ENCODE peak calls at places on chromosomes 4 and X, in five cellular contexts. One of them, this sample, is unnamed.

GRCh38 chr4:26463386-26463785 is 26.9 kb downstream of the CCKAR start:
- DNase-seq in psoas muscle: no peak
- DNase-seq in GM10248: no peak
- DNase-seq in IMR-90: no peak
- DNase-seq in heart right ventricle: no peak
- DNase-seq in this sample: no peak

GRCh38 chr4:121256346-121256745 is 92.2 kb upstream of the TNIP3 start:
- DNase-seq in psoas muscle: no peak
- DNase-seq in heart right ventricle: no peak
- DNase-seq in GM10248: peak
- DNase-seq in IMR-90: peak
- DNase-seq in this sample: no peak

GRCh38 chr4:101123231-101123630 is 224.1 kb downstream of the PPP3CA start:
- DNase-seq in psoas muscle: no peak
- DNase-seq in GM10248: no peak
- DNase-seq in heart right ventricle: no peak
- DNase-seq in IMR-90: no peak
- DNase-seq in this sample: no peak

GRCh38 chrX:413322-414201 is 26.9 kb upstream of the PPP2R3B start:
- DNase-seq in IMR-90: peak
- DNase-seq in heart right ventricle: peak
- DNase-seq in GM10248: no peak
- DNase-seq in psoas muscle: peak
- DNase-seq in this sample: no peak

GRCh38 chrX:128396601-128397000 is 344.4 kb upstream of the ACTRT1 start:
- DNase-seq in heart right ventricle: no peak
- DNase-seq in psoas muscle: no peak
- DNase-seq in GM10248: no peak
- DNase-seq in IMR-90: no peak
- DNase-seq in this sample: no peak

GRCh38 chrX:45623266-45623665 is 422.6 kb upstream of the DIPK2B start:
- DNase-seq in heart right ventricle: no peak
- DNase-seq in IMR-90: peak
- DNase-seq in psoas muscle: no peak
- DNase-seq in GM10248: no peak
- DNase-seq in this sample: no peak

GRCh38 chr4:41176357-41176756 is 38.0 kb downstream of the APBB2 start:
- DNase-seq in IMR-90: peak
- DNase-seq in heart right ventricle: no peak
- DNase-seq in psoas muscle: no peak
- DNase-seq in GM10248: no peak
- DNase-seq in this sample: no peak

GRCh38 chr4:61274286-61274685 is 74.2 kb downstream of the ADGRL3 start:
- DNase-seq in GM10248: no peak
- DNase-seq in IMR-90: no peak
- DNase-seq in psoas muscle: no peak
- DNase-seq in heart right ventricle: no peak
- DNase-seq in this sample: no peak

GRCh38 chr4:48673537-48673936 is 106.5 kb downstream of the FRYL start:
- DNase-seq in psoas muscle: no peak
- DNase-seq in IMR-90: no peak
- DNase-seq in heart right ventricle: no peak
- DNase-seq in GM10248: no peak
- DNase-seq in this sample: no peak

DNA sequence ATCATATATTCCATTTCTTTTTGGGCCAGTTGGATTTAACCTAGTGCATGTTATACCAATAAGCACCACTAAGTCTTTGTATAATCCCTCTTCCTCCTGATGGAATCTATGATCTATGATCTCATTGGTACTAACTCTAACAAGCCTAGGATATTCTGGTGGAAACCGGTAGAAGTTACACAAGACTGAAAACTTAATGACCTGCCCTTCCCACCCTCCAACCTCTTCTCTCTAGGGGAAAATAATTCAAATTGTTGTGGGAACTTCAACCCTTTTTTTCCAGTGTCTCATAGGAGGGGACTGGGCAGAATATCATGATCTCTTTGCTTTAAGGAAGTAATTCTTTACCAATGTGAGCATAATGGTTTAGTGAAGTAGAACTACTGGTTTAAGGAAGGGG is 289.5 kb upstream of the BOD1L1 start:
- DNase-seq in GM10248: no peak
- DNase-seq in psoas muscle: no peak
- DNase-seq in IMR-90: peak
- DNase-seq in heart right ventricle: no peak
- DNase-seq in this sample: no peak
- TF ChIP-seq CTCF in GM10248: no peak
- TF ChIP-seq CTCF in psoas muscle: no peak
- TF ChIP-seq CTCF in IMR-90: no peak
- TF ChIP-seq CTCF in heart right ventricle: no peak
- TF ChIP-seq CTCF in this sample: no peak

GRCh38 chr4:25368315-25368714 is 8.7 kb upstream of the ANAPC4 start:
- DNase-seq in heart right ventricle: no peak
- DNase-seq in GM10248: no peak
- DNase-seq in IMR-90: no peak
- DNase-seq in psoas muscle: no peak
- DNase-seq in this sample: no peak

GRCh38 chr4:25361253-25361652 is 15.8 kb upstream of the ANAPC4 start:
- DNase-seq in IMR-90: no peak
- DNase-seq in heart right ventricle: no peak
- DNase-seq in GM10248: no peak
- DNase-seq in psoas muscle: no peak
- DNase-seq in this sample: no peak

GRCh38 chr4:25370242-25370641 is 6.8 kb upstream of the ANAPC4 start:
- DNase-seq in GM10248: no peak
- DNase-seq in IMR-90: no peak
- DNase-seq in psoas muscle: no peak
- DNase-seq in heart right ventricle: no peak
- DNase-seq in this sample: no peak

GRCh38 chr4:25367877-25368276 is 9.2 kb upstream of the ANAPC4 start:
- DNase-seq in psoas muscle: no peak
- DNase-seq in GM10248: no peak
- DNase-seq in IMR-90: no peak
- DNase-seq in heart right ventricle: no peak
- DNase-seq in this sample: no peak

DNA sequence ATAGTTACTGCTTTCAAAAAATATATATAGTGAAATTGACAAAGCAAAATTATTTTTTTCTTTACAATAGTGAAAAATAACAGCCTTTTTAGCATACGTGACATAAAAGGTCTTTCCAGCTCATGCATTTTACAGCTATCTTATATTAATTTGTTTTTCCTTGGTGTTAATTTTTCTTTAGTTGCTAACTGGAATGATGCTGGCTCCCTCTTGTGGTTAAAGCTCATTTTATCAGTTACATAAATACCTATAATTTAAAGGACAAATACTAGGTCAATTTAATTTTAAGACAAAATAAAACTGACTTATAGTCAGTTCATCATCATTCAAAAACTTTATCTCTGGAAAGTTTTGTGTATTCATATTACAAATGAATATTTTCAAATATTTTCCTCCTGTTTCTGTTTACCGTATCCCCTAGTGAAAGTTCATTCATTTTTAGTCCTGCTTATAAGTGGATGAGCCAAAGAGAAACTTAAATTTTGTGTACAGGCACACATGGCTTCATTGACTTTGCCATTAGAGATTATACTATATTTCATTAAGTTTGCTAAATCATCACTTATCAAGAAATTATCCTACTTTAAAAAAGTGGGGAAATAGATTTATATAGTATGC is 9.9 kb upstream of the ANAPC4 start:
- DNase-seq in heart right ventricle: no peak
- DNase-seq in GM10248: peak
- DNase-seq in IMR-90: peak
- DNase-seq in psoas muscle: no peak
- DNase-seq in this sample: no peak
- TF ChIP-seq CTCF in heart right ventricle: peak
- TF ChIP-seq CTCF in GM10248: peak
- TF ChIP-seq CTCF in IMR-90: peak
- TF ChIP-seq CTCF in psoas muscle: peak
- TF ChIP-seq CTCF in this sample: peak

GRCh38 chr4:129972257-129972656 is 876.3 kb downstream of the C4orf33 start:
- DNase-seq in heart right ventricle: no peak
- DNase-seq in GM10248: no peak
- DNase-seq in IMR-90: no peak
- DNase-seq in psoas muscle: no peak
- DNase-seq in this sample: no peak
- TF ChIP-seq CTCF in heart right ventricle: no peak
- TF ChIP-seq CTCF in GM10248: no peak
- TF ChIP-seq CTCF in IMR-90: no peak
- TF ChIP-seq CTCF in psoas muscle: no peak
- TF ChIP-seq CTCF in this sample: no peak

DNA sequence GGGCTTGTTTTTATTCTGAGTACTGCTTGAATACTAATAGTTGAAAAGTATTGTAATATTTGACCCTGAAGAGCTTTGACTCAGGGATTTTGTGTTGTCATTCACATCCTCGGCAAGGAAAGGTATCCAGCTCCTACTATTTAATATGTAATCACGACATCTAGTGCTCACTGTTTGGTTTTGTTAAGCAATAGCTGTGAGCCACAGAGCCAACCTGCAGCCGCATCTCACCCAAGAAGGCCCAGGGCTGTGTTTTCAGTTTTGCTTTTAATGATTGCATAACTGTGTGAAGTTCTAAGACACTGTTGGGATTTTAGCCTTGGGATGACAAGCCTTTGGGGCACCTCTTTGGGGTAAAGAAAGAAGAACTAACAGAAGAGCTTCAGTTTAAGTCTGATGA is 158.0 kb downstream of the RELL1 start:
- DNase-seq in IMR-90: no peak
- DNase-seq in GM10248: no peak
- DNase-seq in psoas muscle: no peak
- DNase-seq in heart right ventricle: no peak
- DNase-seq in this sample: no peak
- TF ChIP-seq CTCF in IMR-90: no peak
- TF ChIP-seq CTCF in GM10248: no peak
- TF ChIP-seq CTCF in psoas muscle: no peak
- TF ChIP-seq CTCF in heart right ventricle: no peak
- TF ChIP-seq CTCF in this sample: no peak

DNA sequence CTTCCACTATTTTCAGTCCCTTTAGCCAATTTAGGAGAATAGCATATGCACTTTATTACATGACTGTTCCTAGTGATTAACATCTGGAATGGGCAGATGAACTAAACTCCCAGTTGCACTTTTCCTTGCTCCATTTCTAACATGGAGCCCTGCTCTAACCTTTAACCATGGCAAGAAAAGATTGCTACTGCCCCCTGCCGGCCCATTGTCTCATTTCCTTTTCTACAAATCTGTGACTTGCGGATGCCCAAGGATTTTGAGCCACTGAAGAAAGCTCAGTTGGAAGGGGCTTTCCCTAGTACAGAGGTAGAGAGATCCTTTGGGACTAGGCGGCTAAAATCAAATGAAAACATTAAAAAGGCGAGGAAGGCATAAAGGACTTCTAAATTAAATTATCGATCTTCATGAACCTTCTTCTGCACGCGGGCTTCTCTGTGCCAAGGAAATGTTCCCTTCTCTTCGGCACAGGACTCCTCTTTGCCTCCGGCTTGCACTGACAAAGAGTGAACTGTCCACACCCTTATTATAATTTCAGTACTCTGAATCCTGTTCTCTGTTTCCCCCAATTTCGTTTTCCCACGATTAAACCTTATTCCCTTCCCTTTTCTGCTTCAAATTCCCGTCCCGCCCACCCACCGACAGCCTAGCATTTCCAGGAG is 578 bp upstream of the GLRA2 start:
- DNase-seq in GM10248: peak
- DNase-seq in heart right ventricle: peak
- DNase-seq in IMR-90: peak
- DNase-seq in psoas muscle: peak
- DNase-seq in this sample: peak
- TF ChIP-seq CTCF in GM10248: peak
- TF ChIP-seq CTCF in heart right ventricle: peak
- TF ChIP-seq CTCF in IMR-90: peak
- TF ChIP-seq CTCF in psoas muscle: peak
- TF ChIP-seq CTCF in this sample: peak